ENCODE peak calls at places on chromosomes 11 and 22, in six cellular contexts. One of them, this sample, is unnamed.

GRCh38 chr11:111460752-111461305 is 51.4 kb downstream of the BTG4 start:
- DNase-seq in activated CD4-positive, alpha-beta T cell treated with anti-CD3 and anti-CD28 coated beads for 24 hours: no peak
- DNase-seq in lower lobe of right lung: no peak
- DNase-seq in heart left ventricle: no peak
- DNase-seq in mesenteric fat pad: no peak
- DNase-seq in stimulated activated CD4-positive, alpha-beta T cell treated with anti-CD3 and anti-CD28 coated beads, Interleukin-15, amount 100 ng/mL, for 24 hours: no peak
- DNase-seq in this sample: no peak

GRCh38 chr11:86523738-86524602 is 148.4 kb downstream of the ME3 start:
- DNase-seq in lower lobe of right lung: no peak
- DNase-seq in activated CD4-positive, alpha-beta T cell treated with anti-CD3 and anti-CD28 coated beads for 24 hours: no peak
- DNase-seq in stimulated activated CD4-positive, alpha-beta T cell treated with anti-CD3 and anti-CD28 coated beads, Interleukin-15, amount 100 ng/mL, for 24 hours: peak
- DNase-seq in mesenteric fat pad: no peak
- DNase-seq in heart left ventricle: no peak
- DNase-seq in this sample: no peak

GRCh38 chr22:41940853-41941765 is 5.8 kb downstream of the CENPM start:
- DNase-seq in stimulated activated CD4-positive, alpha-beta T cell treated with anti-CD3 and anti-CD28 coated beads, Interleukin-15, amount 100 ng/mL, for 24 hours: peak
- DNase-seq in heart left ventricle: peak
- DNase-seq in activated CD4-positive, alpha-beta T cell treated with anti-CD3 and anti-CD28 coated beads for 24 hours: peak
- DNase-seq in lower lobe of right lung: peak
- DNase-seq in mesenteric fat pad: peak
- DNase-seq in this sample: peak

GRCh38 chr22:31130873-31131272 is 8.1 kb downstream of the INPP5J start:
- DNase-seq in activated CD4-positive, alpha-beta T cell treated with anti-CD3 and anti-CD28 coated beads for 24 hours: no peak
- DNase-seq in mesenteric fat pad: no peak
- DNase-seq in lower lobe of right lung: no peak
- DNase-seq in stimulated activated CD4-positive, alpha-beta T cell treated with anti-CD3 and anti-CD28 coated beads, Interleukin-15, amount 100 ng/mL, for 24 hours: no peak
- DNase-seq in heart left ventricle: no peak
- DNase-seq in this sample: no peak

GRCh38 chr11:113677648-113678047 is 28.5 kb downstream of the TMPRSS5 start:
- DNase-seq in stimulated activated CD4-positive, alpha-beta T cell treated with anti-CD3 and anti-CD28 coated beads, Interleukin-15, amount 100 ng/mL, for 24 hours: no peak
- DNase-seq in heart left ventricle: no peak
- DNase-seq in mesenteric fat pad: no peak
- DNase-seq in activated CD4-positive, alpha-beta T cell treated with anti-CD3 and anti-CD28 coated beads for 24 hours: no peak
- DNase-seq in lower lobe of right lung: no peak
- DNase-seq in this sample: no peak

GRCh38 chr22:36156515-36157419 is 3.8 kb downstream of the APOL3 start:
- DNase-seq in activated CD4-positive, alpha-beta T cell treated with anti-CD3 and anti-CD28 coated beads for 24 hours: peak
- DNase-seq in stimulated activated CD4-positive, alpha-beta T cell treated with anti-CD3 and anti-CD28 coated beads, Interleukin-15, amount 100 ng/mL, for 24 hours: peak
- DNase-seq in heart left ventricle: peak
- DNase-seq in mesenteric fat pad: no peak
- DNase-seq in lower lobe of right lung: peak
- DNase-seq in this sample: peak

GRCh38 chr11:104127828-104128227 is 36.1 kb downstream of the PDGFD start:
- DNase-seq in lower lobe of right lung: no peak
- DNase-seq in heart left ventricle: no peak
- DNase-seq in activated CD4-positive, alpha-beta T cell treated with anti-CD3 and anti-CD28 coated beads for 24 hours: no peak
- DNase-seq in stimulated activated CD4-positive, alpha-beta T cell treated with anti-CD3 and anti-CD28 coated beads, Interleukin-15, amount 100 ng/mL, for 24 hours: no peak
- DNase-seq in mesenteric fat pad: no peak
- DNase-seq in this sample: no peak

GRCh38 chr11:115699733-115700132 is 195.5 kb upstream of the CADM1 start:
- DNase-seq in stimulated activated CD4-positive, alpha-beta T cell treated with anti-CD3 and anti-CD28 coated beads, Interleukin-15, amount 100 ng/mL, for 24 hours: no peak
- DNase-seq in heart left ventricle: peak
- DNase-seq in lower lobe of right lung: no peak
- DNase-seq in activated CD4-positive, alpha-beta T cell treated with anti-CD3 and anti-CD28 coated beads for 24 hours: no peak
- DNase-seq in mesenteric fat pad: no peak
- DNase-seq in this sample: no peak

GRCh38 chr11:73576226-73576625 is 21.7 kb downstream of the FAM168A start:
- DNase-seq in stimulated activated CD4-positive, alpha-beta T cell treated with anti-CD3 and anti-CD28 coated beads, Interleukin-15, amount 100 ng/mL, for 24 hours: no peak
- DNase-seq in mesenteric fat pad: no peak
- DNase-seq in lower lobe of right lung: no peak
- DNase-seq in activated CD4-positive, alpha-beta T cell treated with anti-CD3 and anti-CD28 coated beads for 24 hours: no peak
- DNase-seq in heart left ventricle: no peak
- DNase-seq in this sample: no peak

GRCh38 chr11:62805991-62806441 is 776 bp upstream of the NXF1 start:
- DNase-seq in activated CD4-positive, alpha-beta T cell treated with anti-CD3 and anti-CD28 coated beads for 24 hours: no peak
- DNase-seq in stimulated activated CD4-positive, alpha-beta T cell treated with anti-CD3 and anti-CD28 coated beads, Interleukin-15, amount 100 ng/mL, for 24 hours: peak
- DNase-seq in mesenteric fat pad: no peak
- DNase-seq in lower lobe of right lung: no peak
- DNase-seq in heart left ventricle: no peak
- DNase-seq in this sample: no peak

GRCh38 chr11:73141031-73141308 is 1.1 kb downstream of the FCHSD2 start:
- DNase-seq in stimulated activated CD4-positive, alpha-beta T cell treated with anti-CD3 and anti-CD28 coated beads, Interleukin-15, amount 100 ng/mL, for 24 hours: peak
- DNase-seq in mesenteric fat pad: peak
- DNase-seq in lower lobe of right lung: peak
- DNase-seq in activated CD4-positive, alpha-beta T cell treated with anti-CD3 and anti-CD28 coated beads for 24 hours: no peak
- DNase-seq in heart left ventricle: no peak
- DNase-seq in this sample: no peak

GRCh38 chr11:61888043-61888442 is 3.3 kb downstream of the FADS3 start:
- DNase-seq in mesenteric fat pad: no peak
- DNase-seq in stimulated activated CD4-positive, alpha-beta T cell treated with anti-CD3 and anti-CD28 coated beads, Interleukin-15, amount 100 ng/mL, for 24 hours: no peak
- DNase-seq in lower lobe of right lung: peak
- DNase-seq in activated CD4-positive, alpha-beta T cell treated with anti-CD3 and anti-CD28 coated beads for 24 hours: no peak
- DNase-seq in heart left ventricle: peak
- DNase-seq in this sample: no peak

GRCh38 chr11:131923309-131923708 is 552.9 kb downstream of the NTM start:
- DNase-seq in mesenteric fat pad: no peak
- DNase-seq in stimulated activated CD4-positive, alpha-beta T cell treated with anti-CD3 and anti-CD28 coated beads, Interleukin-15, amount 100 ng/mL, for 24 hours: no peak
- DNase-seq in lower lobe of right lung: no peak
- DNase-seq in activated CD4-positive, alpha-beta T cell treated with anti-CD3 and anti-CD28 coated beads for 24 hours: no peak
- DNase-seq in heart left ventricle: no peak
- DNase-seq in this sample: no peak

GRCh38 chr11:20873054-20873453 is 203.7 kb downstream of the NELL1 start:
- DNase-seq in stimulated activated CD4-positive, alpha-beta T cell treated with anti-CD3 and anti-CD28 coated beads, Interleukin-15, amount 100 ng/mL, for 24 hours: peak
- DNase-seq in activated CD4-positive, alpha-beta T cell treated with anti-CD3 and anti-CD28 coated beads for 24 hours: no peak
- DNase-seq in lower lobe of right lung: no peak
- DNase-seq in heart left ventricle: no peak
- DNase-seq in mesenteric fat pad: no peak
- DNase-seq in this sample: no peak

GRCh38 chr22:49201046-49201970 is 626.4 kb downstream of the BRD1 start:
- DNase-seq in stimulated activated CD4-positive, alpha-beta T cell treated with anti-CD3 and anti-CD28 coated beads, Interleukin-15, amount 100 ng/mL, for 24 hours: no peak
- DNase-seq in heart left ventricle: no peak
- DNase-seq in lower lobe of right lung: peak
- DNase-seq in activated CD4-positive, alpha-beta T cell treated with anti-CD3 and anti-CD28 coated beads for 24 hours: no peak
- DNase-seq in mesenteric fat pad: peak
- DNase-seq in this sample: no peak

GRCh38 chr11:88102595-88102929 is 72.7 kb downstream of the RAB38 start:
- DNase-seq in activated CD4-positive, alpha-beta T cell treated with anti-CD3 and anti-CD28 coated beads for 24 hours: no peak
- DNase-seq in mesenteric fat pad: no peak
- DNase-seq in lower lobe of right lung: no peak
- DNase-seq in stimulated activated CD4-positive, alpha-beta T cell treated with anti-CD3 and anti-CD28 coated beads, Interleukin-15, amount 100 ng/mL, for 24 hours: no peak
- DNase-seq in heart left ventricle: no peak
- DNase-seq in this sample: no peak

GRCh38 chr22:19038164-19038546 is 84.1 kb downstream of the DGCR2 start:
- DNase-seq in activated CD4-positive, alpha-beta T cell treated with anti-CD3 and anti-CD28 coated beads for 24 hours: no peak
- DNase-seq in lower lobe of right lung: peak
- DNase-seq in stimulated activated CD4-positive, alpha-beta T cell treated with anti-CD3 and anti-CD28 coated beads, Interleukin-15, amount 100 ng/mL, for 24 hours: no peak
- DNase-seq in heart left ventricle: no peak
- DNase-seq in mesenteric fat pad: peak
- DNase-seq in this sample: no peak

GRCh38 chr22:48872271-48873260 is 955.1 kb downstream of the BRD1 start:
- DNase-seq in activated CD4-positive, alpha-beta T cell treated with anti-CD3 and anti-CD28 coated beads for 24 hours: no peak
- DNase-seq in stimulated activated CD4-positive, alpha-beta T cell treated with anti-CD3 and anti-CD28 coated beads, Interleukin-15, amount 100 ng/mL, for 24 hours: no peak
- DNase-seq in mesenteric fat pad: peak
- DNase-seq in heart left ventricle: no peak
- DNase-seq in lower lobe of right lung: peak
- DNase-seq in this sample: no peak

GRCh38 chr11:35305670-35306382 is 113.5 kb downstream of the SLC1A2 start:
- DNase-seq in lower lobe of right lung: no peak
- DNase-seq in stimulated activated CD4-positive, alpha-beta T cell treated with anti-CD3 and anti-CD28 coated beads, Interleukin-15, amount 100 ng/mL, for 24 hours: peak
- DNase-seq in heart left ventricle: no peak
- DNase-seq in mesenteric fat pad: no peak
- DNase-seq in activated CD4-positive, alpha-beta T cell treated with anti-CD3 and anti-CD28 coated beads for 24 hours: peak
- DNase-seq in this sample: peak

This sample was measured in activated T-helper 9 cell treated with anti-CD3 and anti-CD28 coated beads, Interleukin-2, amount 50 U/mL, for 16 hours.